ENCODE peak calls at places on chromosomes 13 and 19, in seven cellular contexts. N is ELR, L is NCI-H1417, R is NCI-H2029, X is NCI-H748 treated with DMSO at 0.1 percent for 48 hours, A is EL, S is adrenal gland. J is an unnamed sample.
A peak's percentile ranks its signal among the peaks of the same experiment; 100 is the strongest.

GRCh38 chr19:35533822-35534521 is 716 bp downstream of the GAPDHS start:
- DNase-seq in L (no peak), A (peak; percentile 23), X (no peak), N (peak; percentile 38), S (no peak), R (no peak), J (peak; percentile 1)

GRCh38 chr13:74173822-74174221 is 39.6 kb upstream of the KLF12 start:
- DNase-seq in N (no peak), X (no peak), A (no peak), L (no peak), R (no peak), S (no peak), J (no peak)

GRCh38 chr13:62212246-62212645 is 796.6 kb upstream of the PCDH20 start:
- DNase-seq in L (no peak), A (no peak), X (no peak), R (no peak), S (no peak), N (no peak), J (no peak)

GRCh38 chr13:49996166-49996915 is 501 bp upstream of the TRIM13 start:
- DNase-seq in R (peak; percentile 71), X (peak; percentile 64), L (peak; percentile 88), S (peak; percentile 93), A (peak; percentile 90), N (peak; percentile 94), J (peak; percentile 76)

GRCh38 chr19:39599116-39599515 is 3.2 kb upstream of the LGALS13 start:
- DNase-seq in S (no peak), L (no peak), N (peak; percentile 34), A (peak; percentile 21), R (no peak), X (no peak), J (no peak)

GRCh38 chr13:99374169-99374991 is 67.2 kb upstream of the GPR183 start:
- DNase-seq in A (no peak), S (peak; percentile 25), L (no peak), N (no peak), X (no peak), R (no peak), J (no peak)

GRCh38 chr19:38657633-38658222 is 10.3 kb downstream of the ACTN4 start:
- DNase-seq in N (peak; percentile 99), L (no peak), R (no peak), A (peak; percentile 94), X (no peak), S (no peak), J (no peak)

GRCh38 chr13:111854403-111854802 is 212.5 kb upstream of the SOX1 start:
- DNase-seq in N (no peak), A (no peak), L (peak; percentile 59), R (no peak), X (peak; percentile 63), S (peak; percentile 25), J (no peak)

GRCh38 chr13:42181381-42181953 is 90.5 kb upstream of the AKAP11 start:
- DNase-seq in A (no peak), X (no peak), S (no peak), L (no peak), R (no peak), N (no peak), J (no peak)

GRCh38 chr13:45621950-45622349 is 6.4 kb upstream of the ERICH6B start:
- DNase-seq in L (no peak), X (no peak), S (no peak), A (no peak), R (no peak), N (no peak), J (no peak)

J was measured in NCI-H774.